ENCODE peak calls at places on chromosomes 2 and 18, in four cellular contexts. Z, P, B and V are unnamed samples.

GRCh38 chr2:84838434-84839145 is 42.3 kb downstream of the TRABD2A start:
- DNase-seq in Z (no peak), P (no peak), B (no peak), V (no peak)

GRCh38 chr2:85994897-85995647 is 106.3 kb upstream of the ST3GAL5 start:
- DNase-seq in Z (no peak), P (no peak), B (no peak), V (no peak)

GRCh38 chr18:37935086-37935485 is 369.5 kb upstream of the CELF4 start:
- DNase-seq in Z (no peak), P (no peak), B (no peak), V (no peak)

GRCh38 chr2:160157861-160158813 is 41.9 kb downstream of the ITGB6 start:
- DNase-seq in Z (no peak), P (no peak), B (no peak), V (peak)

GRCh38 chr2:184875911-184876310 is 277.6 kb downstream of the ZNF804A start:
- DNase-seq in Z (no peak), P (no peak), B (no peak), V (no peak)

GRCh38 chr2:201698588-201699226 is at the start of gene MPP4:
- DNase-seq in Z (no peak), P (no peak), B (no peak), V (peak)

GRCh38 chr2:18559531-18559930 is 922 bp downstream of the RDH14 start:
- DNase-seq in Z (no peak), P (no peak), B (no peak), V (peak)

GRCh38 chr18:48391863-48392262 is 17.3 kb downstream of the ZBTB7C start:
- DNase-seq in Z (no peak), P (no peak), B (no peak), V (no peak)

GRCh38 chr2:147937744-147938349 is 82.7 kb downstream of the ORC4 start:
- DNase-seq in Z (no peak), P (no peak), B (peak), V (peak)

GRCh38 chr18:80046961-80047541 is 12.8 kb downstream of the RBFA start:
- DNase-seq in Z (no peak), P (no peak), B (no peak), V (no peak)

GRCh38 chr2:74250189-74250631 is 51.8 kb downstream of the MTHFD2 start:
- DNase-seq in Z (peak), P (peak), B (peak), V (peak)

GRCh38 chr18:48814490-48815181 is 136.1 kb downstream of the SMAD7 start:
- DNase-seq in Z (peak), P (no peak), B (no peak), V (no peak)

GRCh38 chr2:144834954-144835633 is 315.2 kb upstream of the ZEB2 start:
- DNase-seq in Z (no peak), P (no peak), B (no peak), V (no peak)

GRCh38 chr2:19846030-19846429 is 55.8 kb downstream of the TTC32 start:
- DNase-seq in Z (peak), P (no peak), B (no peak), V (no peak)

GRCh38 chr2:230828272-230828961 is 36.3 kb upstream of the ITM2C start:
- DNase-seq in Z (no peak), P (peak), B (peak), V (no peak)

GRCh38 chr18:60020107-60020925 is 120.5 kb downstream of the PMAIP1 start:
- DNase-seq in Z (no peak), P (no peak), B (no peak), V (no peak)

GRCh38 chr2:58521803-58522602 is 280.9 kb upstream of the FANCL start:
- DNase-seq in Z (no peak), P (no peak), B (no peak), V (peak)

GRCh38 chr2:235859651-235860050 is 308.5 kb downstream of the GBX2 start:
- DNase-seq in Z (no peak), P (peak), B (no peak), V (no peak)

GRCh38 chr2:60806988-60807681 is 51.1 kb downstream of the PAPOLG start:
- DNase-seq in Z (peak), P (no peak), B (peak), V (peak)

GRCh38 chr18:36287653-36288052 is 9.9 kb upstream of the FHOD3 start:
- DNase-seq in Z (no peak), P (no peak), B (no peak), V (no peak)

GRCh38 chr2:232415736-232416520 is 9.3 kb downstream of the ALPG start:
- DNase-seq in Z (no peak), P (no peak), B (no peak), V (peak)

GRCh38 chr2:137872577-137872976 is 91.7 kb upstream of the HNMT start:
- DNase-seq in Z (no peak), P (no peak), B (no peak), V (no peak)

GRCh38 chr2:181294979-181295378 is 162.2 kb upstream of the ITGA4 start:
- DNase-seq in Z (no peak), P (no peak), B (no peak), V (no peak)

GRCh38 chr2:1665761-1666505 is 78.4 kb downstream of the PXDN start:
- DNase-seq in Z (peak), P (no peak), B (no peak), V (no peak)

GRCh38 chr2:19872302-19872701 is 29.5 kb downstream of the TTC32 start:
- DNase-seq in Z (no peak), P (no peak), B (no peak), V (no peak)

DNA sequence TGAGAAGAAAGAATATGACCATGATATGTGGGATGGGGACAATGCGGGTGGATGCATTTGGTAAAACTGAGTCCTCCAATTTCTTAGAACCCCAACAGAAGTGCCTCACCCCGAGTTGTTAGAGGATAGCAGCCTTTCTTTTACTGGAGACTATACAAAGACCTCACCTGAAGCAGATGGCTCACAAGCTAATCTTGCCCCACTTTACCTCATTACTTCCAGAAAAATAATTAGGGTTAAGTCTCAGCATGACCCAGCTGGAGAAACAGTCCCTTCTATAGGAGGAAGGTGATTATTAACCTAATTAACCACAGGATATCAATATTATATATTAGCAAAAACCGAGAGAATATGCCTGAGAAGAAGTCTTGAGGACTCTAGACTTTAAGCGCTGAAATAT is 128.4 kb downstream of the PDE1A start:
- DNase-seq in Z (no peak), P (no peak), B (no peak), V (no peak)
- TF ChIP-seq TEAD4 in Z (no peak), P (no peak), B (no peak), V (no peak)

DNA sequence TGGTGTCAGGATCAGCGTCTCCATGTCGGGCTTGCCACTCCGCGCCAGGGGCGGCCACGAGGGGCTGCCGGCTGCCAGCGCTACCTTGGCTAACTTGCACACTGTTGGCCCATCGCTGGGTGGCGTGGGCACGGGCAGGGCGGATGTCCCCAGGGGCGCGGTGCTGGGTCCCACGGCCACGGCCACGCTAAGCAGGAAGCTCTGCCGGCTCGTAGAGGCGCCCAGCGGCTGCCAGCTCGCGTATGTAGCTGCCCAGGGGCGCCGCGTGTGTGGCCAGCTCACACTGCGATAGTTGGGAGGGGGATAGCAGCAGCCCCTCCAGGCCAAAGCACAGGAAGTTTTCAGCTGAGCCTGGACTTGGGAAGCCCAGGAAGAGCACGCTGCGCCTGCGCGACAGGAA is 249.4 kb downstream of the ANKRD30B start:
- DNase-seq in Z (no peak), P (no peak), B (no peak), V (no peak)
- TF ChIP-seq TEAD4 in Z (no peak), P (no peak), B (no peak), V (no peak)

GRCh38 chr2:54545700-54546450 is 89.7 kb downstream of the SPTBN1 start:
- DNase-seq in Z (no peak), P (no peak), B (no peak), V (no peak)
- TF ChIP-seq TEAD4 in Z (no peak), P (no peak), B (no peak), V (no peak)

GRCh38 chr18:33051397-33051796 is 278.6 kb upstream of the KLHL14 start:
- DNase-seq in Z (no peak), P (no peak), B (no peak), V (no peak)
- TF ChIP-seq TEAD4 in Z (no peak), P (no peak), B (no peak), V (no peak)